ENCODE peak calls at places on chromosomes 13 and 19, in four cellular contexts. Z, S, U and V are unnamed samples.

GRCh38 chr13:41500501-41500900 is 43.2 kb downstream of the RGCC start:
- DNase-seq in U (no peak), Z (no peak), S (peak; percentile 57), V (peak; percentile 36)

GRCh38 chr13:85497652-85498051 is 301.6 kb downstream of the SLITRK6 start:
- DNase-seq in S (peak; percentile 85), U (peak; percentile 88), Z (no peak), V (no peak)

GRCh38 chr13:40624338-40624737 is 42.1 kb downstream of the FOXO1 start:
- DNase-seq in Z (no peak), S (peak; percentile 7), U (peak; percentile 26), V (no peak)

GRCh38 chr13:31909889-31910551 is 121.6 kb upstream of the FRY start:
- DNase-seq in Z (peak; percentile 41), S (peak; percentile 23), U (peak; percentile 54), V (no peak)

GRCh38 chr19:7869453-7869909 is 4.7 kb downstream of the PRR36 start:
- DNase-seq in S (peak; percentile 70), Z (no peak), U (no peak), V (peak; percentile 86)

GRCh38 chr13:51585696-51586095 is 1.4 kb downstream of the WDFY2 start:
- DNase-seq in S (no peak), U (peak; percentile 41), Z (no peak), V (no peak)

GRCh38 chr13:40943073-40943472 is 76.0 kb downstream of the ELF1 start:
- DNase-seq in S (no peak), Z (no peak), U (no peak), V (no peak)

GRCh38 chr19:38993271-38993670 is 17.7 kb upstream of the FBXO17 start:
- DNase-seq in S (peak; percentile 84), U (peak; percentile 70), Z (no peak), V (no peak)

GRCh38 chr19:5718579-5719273 is 1.2 kb downstream of the LONP1 start:
- DNase-seq in Z (peak; percentile 50), U (peak; percentile 60), S (peak; percentile 44), V (no peak)

GRCh38 chr13:94419304-94419943 is 60.1 kb downstream of the DCT start:
- DNase-seq in Z (no peak), U (peak; percentile 82), S (peak; percentile 27), V (no peak)

GRCh38 chr13:79541426-79542049 is 60.6 kb downstream of the NDFIP2 start:
- DNase-seq in S (no peak), U (peak; percentile 30), Z (peak; percentile 56), V (no peak)

GRCh38 chr13:28582225-28582891 is 76.6 kb upstream of the POMP start:
- DNase-seq in U (no peak), Z (no peak), S (no peak), V (no peak)

GRCh38 chr13:46914341-46914740 is 17.5 kb upstream of the HTR2A start:
- DNase-seq in S (no peak), U (no peak), Z (no peak), V (no peak)

GRCh38 chr13:113742000-113742441 is 17.0 kb upstream of the TMEM255B start:
- DNase-seq in Z (peak; percentile 19), S (peak; percentile 13), U (peak; percentile 68), V (peak; percentile 58)

GRCh38 chr19:57903298-57904174 is 12.9 kb downstream of the ZNF417 start:
- DNase-seq in U (peak; percentile 13), S (no peak), Z (peak; percentile 4), V (no peak)

GRCh38 chr19:16023558-16023915 is 52.8 kb upstream of the TPM4 start:
- DNase-seq in S (no peak), U (no peak), Z (no peak), V (no peak)

GRCh38 chr13:29875646-29876045 is 25.2 kb upstream of the UBL3 start:
- DNase-seq in S (no peak), U (no peak), Z (no peak), V (no peak)

GRCh38 chr13:39379118-39379517 is 223.9 kb downstream of the LHFPL6 start:
- DNase-seq in Z (no peak), U (no peak), S (no peak), V (no peak)

GRCh38 chr19:7772752-7773291 is 9.8 kb downstream of the CLEC4M start:
- DNase-seq in S (no peak), Z (no peak), U (no peak), V (no peak)

GRCh38 chr19:57105976-57106610 is 13.7 kb upstream of the USP29 start:
- DNase-seq in Z (no peak), S (no peak), U (no peak), V (no peak)

GRCh38 chr13:44158741-44159632 is 214.6 kb upstream of the SERP2 start:
- DNase-seq in U (no peak), Z (no peak), S (peak; percentile 9), V (no peak)

GRCh38 chr19:41869374-41869955 is 7.6 kb upstream of the CD79A start:
- DNase-seq in Z (no peak), U (no peak), S (no peak), V (no peak)

GRCh38 chr13:73303858-73304257 is 245.1 kb downstream of the KLF5 start:
- DNase-seq in Z (no peak), S (peak; percentile 23), U (no peak), V (no peak)

GRCh38 chr19:48619692-48620565 is 623 bp downstream of the SPHK2 start:
- DNase-seq in U (no peak), Z (no peak), S (no peak), V (no peak)

GRCh38 chr19:2613507-2614295 is 88.8 kb downstream of the GNG7 start:
- DNase-seq in Z (no peak), S (peak; percentile 10), U (no peak), V (no peak)

GRCh38 chr19:7461841-7462629 is 26.8 kb downstream of the PEX11G start:
- DNase-seq in Z (no peak), U (no peak), S (no peak), V (no peak)

GRCh38 chr13:79405501-79405830 is 589 bp downstream of the RBM26 start:
- DNase-seq in Z (no peak), S (peak; percentile 6), U (no peak), V (no peak)

GRCh38 chr19:57653689-57654088 is 15.0 kb upstream of the ZSCAN4 start:
- DNase-seq in U (no peak), S (no peak), Z (no peak), V (no peak)

GRCh38 chr19:343941-344624 is 513 bp downstream of the MIER2 start:
- DNase-seq in S (no peak), Z (no peak), U (no peak), V (no peak)

DNA sequence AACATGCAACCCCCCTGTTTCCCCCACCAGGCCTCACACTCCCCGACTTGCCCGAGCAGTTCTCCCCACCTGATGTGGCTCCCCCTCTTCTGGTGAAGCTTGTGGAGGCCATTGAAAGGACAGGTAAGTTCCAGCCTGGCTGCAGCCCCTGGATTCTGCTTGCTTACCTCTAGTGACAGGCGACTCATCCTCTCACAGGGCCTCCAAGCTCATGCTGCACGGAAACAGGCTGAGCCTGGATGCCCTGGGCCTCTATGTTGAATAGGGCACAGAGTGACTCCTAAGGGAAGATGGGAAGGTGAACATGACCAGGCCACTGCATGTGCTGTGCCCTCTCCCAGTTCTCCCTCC is 7.5 kb downstream of the PIK3R2 start:
- DNase-seq in S (peak; percentile 12), Z (no peak), U (no peak), V (no peak)
- H3K4me3 ChIP-seq in S (no peak overlapping the region), Z (peak overlapping the region; percentile 64), U (no peak overlapping the region), V (no peak overlapping the region)

GRCh38 chr19:49776371-49776764 is 9.6 kb downstream of the AP2A1 start:
- DNase-seq in U (no peak), Z (no peak), S (no peak), V (no peak)

GRCh38 chr19:49782515-49782914 is 15.7 kb downstream of the AP2A1 start:
- DNase-seq in S (no peak), U (no peak), Z (no peak), V (no peak)

GRCh38 chr19:49781394-49781793 is 14.6 kb downstream of the AP2A1 start:
- DNase-seq in U (no peak), Z (no peak), S (no peak), V (no peak)

GRCh38 chr19:49780861-49781260 is 14.1 kb downstream of the AP2A1 start:
- DNase-seq in S (no peak), Z (no peak), U (no peak), V (no peak)

GRCh38 chr19:49779731-49780578 is 13.2 kb downstream of the AP2A1 start:
- DNase-seq in S (no peak), Z (no peak), U (no peak), V (no peak)
- H3K4me3 ChIP-seq in S (no peak overlapping the region), Z (no peak overlapping the region), U (no peak overlapping the region), V (no peak overlapping the region)

DNA sequence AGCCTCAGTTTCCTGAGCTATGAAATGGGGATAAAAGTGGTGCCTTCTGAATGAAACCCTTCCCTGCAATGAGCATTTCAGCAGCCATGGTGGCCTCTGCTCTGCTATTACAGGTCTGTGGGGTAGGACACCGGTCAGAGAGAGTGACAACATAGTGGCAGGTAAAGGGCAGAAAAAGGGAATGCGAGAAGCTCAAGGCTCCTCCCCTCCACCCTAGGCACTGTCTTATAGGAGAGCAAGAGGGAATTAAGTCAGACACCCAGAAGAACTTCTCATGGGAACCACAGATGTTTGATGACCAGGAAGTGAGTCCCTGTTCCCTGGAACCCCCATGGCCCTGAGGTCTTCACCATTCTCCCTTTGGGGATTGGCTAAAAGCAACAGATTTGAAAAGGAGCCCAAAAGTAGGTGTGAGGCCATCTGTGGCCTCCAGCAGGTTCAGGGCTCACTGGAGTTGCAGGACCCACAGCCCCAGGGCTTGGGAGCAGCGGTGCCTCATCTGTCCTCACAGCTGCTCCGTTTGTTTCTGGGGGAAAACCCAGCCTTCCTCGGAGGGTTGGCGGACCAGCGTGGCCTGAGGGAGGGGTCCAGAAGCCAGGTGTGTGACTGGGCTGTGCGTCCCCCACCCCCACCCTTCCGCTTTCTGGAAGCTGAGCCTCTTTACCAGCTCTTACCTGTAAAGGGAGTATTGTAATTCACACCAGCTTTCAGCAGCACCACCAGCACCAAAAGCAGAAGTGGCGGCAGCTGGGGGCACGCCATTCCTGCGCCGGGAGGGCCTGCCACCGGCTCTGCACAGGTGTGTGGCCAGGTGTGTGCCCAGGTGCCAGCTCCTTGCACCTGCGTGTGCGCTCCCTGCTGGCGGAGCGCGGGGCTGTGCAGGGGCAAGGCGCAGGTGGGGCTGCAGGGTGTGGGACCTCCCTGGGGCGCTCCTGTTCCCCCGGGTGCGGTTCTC is 19.4 kb downstream of the IQCN start:
- DNase-seq in U (no peak), S (no peak), Z (no peak), V (peak; percentile 70)
- H3K4me3 ChIP-seq in U (no peak overlapping the region), S (no peak overlapping the region), Z (no peak overlapping the region), V (no peak overlapping the region)

GRCh38 chr13:91220872-91221271 is 126.6 kb upstream of the MIR17HG start:
- DNase-seq in Z (no peak), S (no peak), U (no peak), V (no peak)
- H3K4me3 ChIP-seq in Z (no peak overlapping the region), S (no peak overlapping the region), U (no peak overlapping the region), V (no peak overlapping the region)

GRCh38 chr19:34925278-34925855 is 1.3 kb upstream of the ZNF30 start:
- DNase-seq in U (no peak), Z (no peak), S (no peak), V (no peak)

GRCh38 chr19:34926685-34927375 is at the start of gene ZNF30:
- DNase-seq in U (peak; percentile 91), S (peak; percentile 93), Z (peak; percentile 48), V (peak; percentile 94)

GRCh38 chr19:34926361-34926684 is 380 bp upstream of the ZNF30 start:
- DNase-seq in S (no peak), Z (no peak), U (no peak), V (no peak)
- H3K4me3 ChIP-seq in S (peak overlapping the region; percentile 76), Z (peak overlapping the region; percentile 69), U (peak overlapping the region; percentile 60), V (no peak overlapping the region)

GRCh38 chr13:109782066-109782822 is 4.1 kb downstream of the IRS2 start:
- DNase-seq in S (no peak), Z (no peak), U (no peak), V (peak; percentile 32)
- H3K4me3 ChIP-seq in S (no peak overlapping the region), Z (no peak overlapping the region), U (peak overlapping the region; percentile 56), V (no peak overlapping the region)